ENCODE peak calls at places on chromosome 1, in five cellular contexts. N is K562, V is IMR-90, K is SK-N-SH, J is GM12878. T is an unnamed sample.

GRCh38 chr1:49435291-49435690 is 588.5 kb downstream of the AGBL4 start:
- DNase-seq in N (no peak), V (no peak), K (no peak), J (no peak), T (no peak)

GRCh38 chr1:63612971-63613370 is 19.8 kb downstream of the PGM1 start:
- DNase-seq in N (no peak), V (no peak), K (no peak), J (no peak), T (no peak)

GRCh38 chr1:227432981-227433380 is 114.7 kb upstream of the CDC42BPA start:
- DNase-seq in N (no peak), V (no peak), K (no peak), J (no peak), T (no peak)

GRCh38 chr1:64308856-64309255 is 105.4 kb downstream of the UBE2U start:
- DNase-seq in N (no peak), V (no peak), K (no peak), J (no peak), T (no peak)

GRCh38 chr1:94713472-94714141 is 106.5 kb upstream of the SLC44A3 start:
- DNase-seq in N (no peak), V (peak), K (peak), J (no peak), T (peak)

GRCh38 chr1:26092422-26092821 is 19.2 kb upstream of the PDIK1L start:
- DNase-seq in N (no peak), V (no peak), K (no peak), J (no peak), T (no peak)

GRCh38 chr1:64107041-64107440 is 96.4 kb upstream of the UBE2U start:
- DNase-seq in N (no peak), V (no peak), K (no peak), J (no peak), T (no peak)

GRCh38 chr1:177355575-177355974 is 184.8 kb downstream of the BRINP2 start:
- DNase-seq in N (no peak), V (peak), K (peak), J (no peak), T (peak)

GRCh38 chr1:225380691-225381090 is 47.1 kb downstream of the LBR start:
- DNase-seq in N (no peak), V (no peak), K (no peak), J (no peak), T (no peak)

GRCh38 chr1:245807954-245808719 is 653.4 kb downstream of the KIF26B start:
- DNase-seq in N (no peak), V (no peak), K (peak), J (peak), T (no peak)

GRCh38 chr1:157878059-157878458 is 36.5 kb upstream of the CD5L start:
- DNase-seq in N (no peak), V (peak), K (peak), J (no peak), T (peak)

GRCh38 chr1:3030663-3031381 is 9.6 kb downstream of the ACTRT2 start:
- DNase-seq in N (no peak), V (no peak), K (no peak), J (no peak), T (no peak)

GRCh38 chr1:109112056-109112651 is 1.8 kb upstream of the ELAPOR1 start:
- DNase-seq in N (peak), V (peak), K (peak), J (no peak), T (peak)

GRCh38 chr1:70467531-70467930 is 56.5 kb downstream of the CTH start:
- DNase-seq in N (no peak), V (no peak), K (no peak), J (no peak), T (no peak)

GRCh38 chr1:21200767-21201166 is 24.1 kb upstream of the EIF4G3 start:
- DNase-seq in N (no peak), V (peak), K (no peak), J (no peak), T (no peak)

GRCh38 chr1:101081496-101082282 is 56.1 kb upstream of the DPH5 start:
- DNase-seq in N (no peak), V (no peak), K (no peak), J (no peak), T (no peak)

GRCh38 chr1:59520759-59521442 is 224.0 kb downstream of the FGGY start:
- DNase-seq in N (no peak), V (peak), K (no peak), J (no peak), T (no peak)

GRCh38 chr1:42720868-42721267 is 19.2 kb downstream of the CLDN19 start:
- DNase-seq in N (no peak), V (no peak), K (no peak), J (no peak), T (no peak)

GRCh38 chr1:22224091-22224490 is 81.2 kb upstream of the WNT4 start:
- DNase-seq in N (no peak), V (no peak), K (no peak), J (no peak), T (no peak)

GRCh38 chr1:230342019-230342418 is 84.1 kb downstream of the PGBD5 start:
- DNase-seq in N (no peak), V (no peak), K (no peak), J (no peak), T (no peak)

GRCh38 chr1:228338521-228339051 is 68.0 kb downstream of the TRIM11 start:
- DNase-seq in N (no peak), V (no peak), K (no peak), J (no peak), T (no peak)

GRCh38 chr1:119358661-119359060 is 9.9 kb upstream of the HAO2 start:
- DNase-seq in N (no peak), V (no peak), K (no peak), J (no peak), T (no peak)

DNA sequence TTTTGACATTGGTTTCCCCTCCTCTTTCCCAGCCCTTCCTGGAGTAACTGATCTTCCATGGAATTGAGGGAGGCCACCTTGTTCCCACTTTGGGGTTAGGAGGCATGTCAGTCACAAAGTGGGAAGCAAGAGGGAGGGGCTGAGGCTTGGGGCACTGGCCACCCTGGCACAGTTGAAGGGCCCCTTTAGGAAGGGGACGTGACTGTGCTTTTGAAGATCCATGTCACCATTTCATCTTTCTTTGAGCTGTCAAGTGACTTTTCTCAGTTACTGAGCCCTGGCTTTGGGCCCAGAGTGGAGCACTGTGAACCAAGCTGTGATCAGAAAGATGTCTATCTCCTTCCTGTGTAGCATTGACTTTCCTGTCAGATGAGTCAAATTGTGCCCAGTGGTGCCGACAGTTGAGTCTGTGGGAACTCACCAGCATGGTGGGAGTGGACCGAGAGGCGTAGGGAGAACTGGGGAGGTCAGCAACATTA is 38.5 kb upstream of the TDRD10 start:
- DNase-seq in N (no peak), V (no peak), K (no peak), J (peak), T (no peak)
- TF ChIP-seq RCOR1 in N (no peak), V (no peak), K (no peak), J (no peak), T (no peak)

DNA sequence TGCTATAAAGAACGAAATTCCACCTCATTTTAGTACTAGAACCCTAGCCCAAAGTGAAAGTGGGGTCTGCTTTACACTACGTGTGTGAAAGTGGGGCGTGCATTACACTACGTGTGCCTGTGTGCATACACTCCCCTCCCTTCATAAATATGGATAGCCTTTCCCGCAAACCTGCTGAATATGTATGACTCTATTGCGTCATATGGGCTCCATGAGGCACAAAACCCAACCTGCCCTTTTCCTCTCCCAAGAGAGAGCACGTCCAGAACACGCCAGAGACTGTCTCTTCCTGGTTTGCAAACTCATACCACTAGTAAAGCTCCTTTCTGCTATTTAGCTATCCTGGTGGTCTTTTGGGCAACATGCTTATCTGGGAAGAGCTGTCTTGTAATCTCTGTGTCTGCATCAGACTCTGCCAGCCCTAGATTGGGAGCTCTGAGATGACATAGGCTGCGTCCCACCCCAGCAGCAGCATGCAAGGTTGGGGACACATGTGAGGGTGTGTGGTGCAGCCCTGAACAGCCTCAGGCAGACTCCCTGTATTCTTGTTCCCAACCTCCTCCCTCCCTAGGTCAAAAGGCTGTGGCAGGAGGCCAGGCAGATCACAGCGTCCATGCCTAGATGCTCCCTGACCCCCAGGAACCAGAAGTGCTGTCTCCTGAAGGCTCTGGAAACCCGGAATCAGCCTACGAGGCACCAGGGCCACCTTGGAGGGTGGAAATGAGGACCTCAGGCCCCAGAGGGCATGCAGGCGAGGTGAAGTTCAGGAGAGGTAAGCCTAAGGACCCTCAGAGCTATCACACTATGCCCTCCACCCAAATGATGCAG is 12.3 kb upstream of the PADI1 start:
- DNase-seq in N (no peak), V (no peak), K (no peak), J (no peak), T (no peak)
- TF ChIP-seq RCOR1 in N (no peak), V (no peak), K (no peak), J (no peak), T (no peak)

GRCh38 chr1:97271906-97272788 is 550.6 kb downstream of the PTBP2 start:
- DNase-seq in N (no peak), V (no peak), K (no peak), J (no peak), T (peak)

GRCh38 chr1:97265630-97266029 is 544.0 kb downstream of the PTBP2 start:
- DNase-seq in N (no peak), V (no peak), K (no peak), J (no peak), T (no peak)

GRCh38 chr1:97270508-97271307 is 549.1 kb downstream of the PTBP2 start:
- DNase-seq in N (no peak), V (peak), K (peak), J (no peak), T (no peak)
- TF ChIP-seq RCOR1 in N (no peak), V (no peak), K (no peak), J (no peak), T (no peak)

GRCh38 chr1:237671262-237671661 is 219.5 kb downstream of the ZP4 start:
- DNase-seq in N (no peak), V (no peak), K (no peak), J (no peak), T (no peak)

GRCh38 chr1:237670296-237670695 is 220.4 kb downstream of the ZP4 start:
- DNase-seq in N (no peak), V (no peak), K (no peak), J (no peak), T (no peak)

GRCh38 chr1:237677979-237678378 is 212.7 kb downstream of the ZP4 start:
- DNase-seq in N (no peak), V (peak), K (peak), J (no peak), T (peak)

GRCh38 chr1:237671935-237672334 is 218.8 kb downstream of the ZP4 start:
- DNase-seq in N (no peak), V (no peak), K (no peak), J (no peak), T (no peak)

DNA sequence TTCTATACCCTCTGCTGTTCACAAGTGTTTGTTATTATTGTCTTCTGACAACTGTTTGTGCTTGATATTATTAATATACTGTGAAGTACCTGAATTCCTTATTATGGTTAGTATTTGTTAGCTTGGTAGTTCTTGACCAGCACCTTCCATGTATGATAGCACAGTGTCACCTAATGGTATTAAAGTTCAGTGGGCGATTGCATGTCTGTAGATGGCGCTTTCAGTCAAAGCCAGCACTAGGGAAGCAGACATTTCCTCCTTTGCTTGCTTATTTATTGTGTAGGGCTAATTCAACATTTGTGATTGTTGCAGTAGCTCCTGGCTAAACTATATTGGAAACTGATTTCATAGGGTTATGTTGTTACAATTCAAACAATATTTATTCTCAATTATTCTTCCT is 218.0 kb downstream of the ZP4 start:
- DNase-seq in N (no peak), V (no peak), K (peak), J (no peak), T (peak)
- TF ChIP-seq RCOR1 in N (no peak), V (no peak), K (no peak), J (no peak), T (no peak)

GRCh38 chr1:9270290-9270900 is 22.3 kb upstream of the SPSB1 start:
- DNase-seq in N (no peak), V (no peak), K (no peak), J (no peak), T (no peak)
- TF ChIP-seq RCOR1 in N (no peak), V (no peak), K (no peak), J (no peak), T (no peak)

GRCh38 chr1:103211073-103211472 is 102.8 kb upstream of the COL11A1 start:
- DNase-seq in N (no peak), V (peak), K (no peak), J (no peak), T (no peak)
- TF ChIP-seq RCOR1 in N (no peak), V (no peak), K (no peak), J (no peak), T (no peak)

DNA sequence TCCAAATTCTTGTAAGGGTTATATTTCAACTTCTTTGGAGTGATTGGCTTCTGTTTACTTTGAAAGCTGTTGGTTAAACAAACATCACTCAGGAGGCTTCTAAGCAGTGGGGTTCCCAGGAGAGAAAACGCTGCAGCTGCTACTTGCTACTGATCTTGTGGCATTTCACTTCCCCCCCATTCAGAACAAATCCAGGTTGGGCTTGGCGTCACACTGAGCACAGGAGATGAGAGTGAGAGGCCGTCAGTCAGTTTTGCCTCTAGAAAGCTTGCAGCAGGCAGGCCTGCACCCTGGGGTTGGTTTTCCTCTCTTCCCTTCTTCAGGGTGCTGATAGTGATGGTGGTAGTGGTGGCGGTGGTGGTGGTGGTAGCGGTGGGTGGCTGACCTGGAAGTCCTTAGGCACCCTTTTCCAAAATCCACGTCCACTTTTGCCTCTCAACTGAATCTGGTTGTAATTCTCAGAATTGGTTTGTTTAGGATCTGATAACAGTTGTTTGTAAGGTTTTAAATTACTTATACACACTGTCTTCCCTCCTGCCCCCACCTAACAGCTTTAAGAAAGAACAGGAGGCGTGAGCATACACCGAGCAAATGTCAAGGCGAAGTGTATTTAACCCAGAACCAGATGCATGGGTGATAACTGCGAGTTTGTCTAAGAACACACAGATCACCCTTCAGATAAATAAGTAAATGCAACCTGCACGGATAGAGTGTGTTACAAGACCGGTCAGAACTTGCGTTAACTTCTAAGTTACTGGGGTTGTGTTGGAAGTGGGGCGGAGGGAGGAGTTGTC is 3.2 kb upstream of the PROX1 start:
- DNase-seq in N (no peak), V (no peak), K (no peak), J (no peak), T (no peak)
- TF ChIP-seq RCOR1 in N (no peak), V (no peak), K (no peak), J (no peak), T (no peak)